ENCODE peak calls at places on chromosomes 1 and 21, in five cellular contexts. One of them, this sample, is unnamed.

GRCh38 chr1:36109041-36109679 is 15.9 kb downstream of the COL8A2 start:
- DNase-seq in fibroblast of mammary gland: peak
- DNase-seq in K562: no peak
- DNase-seq in progenitor cell of endocrine pancreas: no peak
- DNase-seq in brain microvascular endothelial cell: peak
- DNase-seq in this sample: no peak

GRCh38 chr1:229170778-229171505 is 100.0 kb upstream of the RAB4A start:
- DNase-seq in brain microvascular endothelial cell: no peak
- DNase-seq in fibroblast of mammary gland: no peak
- DNase-seq in K562: no peak
- DNase-seq in progenitor cell of endocrine pancreas: no peak
- DNase-seq in this sample: no peak

GRCh38 chr1:92858564-92859399 is 26.9 kb downstream of the RPL5 start:
- DNase-seq in progenitor cell of endocrine pancreas: peak
- DNase-seq in K562: peak
- DNase-seq in brain microvascular endothelial cell: peak
- DNase-seq in fibroblast of mammary gland: peak
- DNase-seq in this sample: peak

GRCh38 chr1:172287207-172287606 is 133.3 kb upstream of the C1orf105 start:
- DNase-seq in fibroblast of mammary gland: peak
- DNase-seq in progenitor cell of endocrine pancreas: no peak
- DNase-seq in brain microvascular endothelial cell: peak
- DNase-seq in K562: no peak
- DNase-seq in this sample: no peak

GRCh38 chr1:84159533-84160240 is 15.6 kb downstream of the PRKACB start:
- DNase-seq in progenitor cell of endocrine pancreas: no peak
- DNase-seq in fibroblast of mammary gland: no peak
- DNase-seq in K562: no peak
- DNase-seq in brain microvascular endothelial cell: no peak
- DNase-seq in this sample: no peak

GRCh38 chr1:40477680-40478057 is 579 bp downstream of the ZFP69 start:
- DNase-seq in K562: peak
- DNase-seq in progenitor cell of endocrine pancreas: no peak
- DNase-seq in fibroblast of mammary gland: peak
- DNase-seq in brain microvascular endothelial cell: peak
- DNase-seq in this sample: no peak

GRCh38 chr21:42010507-42011493 is 640 bp upstream of the ZBTB21 start:
- DNase-seq in progenitor cell of endocrine pancreas: peak
- DNase-seq in brain microvascular endothelial cell: no peak
- DNase-seq in fibroblast of mammary gland: no peak
- DNase-seq in K562: peak
- DNase-seq in this sample: peak

GRCh38 chr1:201568258-201568657 is 29.3 kb downstream of the NAV1 start:
- DNase-seq in fibroblast of mammary gland: no peak
- DNase-seq in brain microvascular endothelial cell: no peak
- DNase-seq in K562: no peak
- DNase-seq in progenitor cell of endocrine pancreas: no peak
- DNase-seq in this sample: no peak

GRCh38 chr1:43147625-43148319 is 24.3 kb downstream of the EBNA1BP2 start:
- DNase-seq in progenitor cell of endocrine pancreas: peak
- DNase-seq in fibroblast of mammary gland: peak
- DNase-seq in brain microvascular endothelial cell: peak
- DNase-seq in K562: peak
- DNase-seq in this sample: peak

GRCh38 chr1:59013276-59013927 is 229.6 kb upstream of the JUN start:
- DNase-seq in fibroblast of mammary gland: peak
- DNase-seq in brain microvascular endothelial cell: peak
- DNase-seq in progenitor cell of endocrine pancreas: no peak
- DNase-seq in K562: no peak
- DNase-seq in this sample: peak

GRCh38 chr21:34020005-34020847 is 53.2 kb upstream of the MRPS6 start:
- DNase-seq in progenitor cell of endocrine pancreas: no peak
- DNase-seq in K562: no peak
- DNase-seq in fibroblast of mammary gland: no peak
- DNase-seq in brain microvascular endothelial cell: no peak
- DNase-seq in this sample: no peak

GRCh38 chr1:9758559-9759121 is 65.1 kb downstream of the CLSTN1 start:
- DNase-seq in K562: no peak
- DNase-seq in fibroblast of mammary gland: no peak
- DNase-seq in brain microvascular endothelial cell: no peak
- DNase-seq in progenitor cell of endocrine pancreas: no peak
- DNase-seq in this sample: no peak

GRCh38 chr1:96234299-96234698 is 487.3 kb upstream of the PTBP2 start:
- DNase-seq in fibroblast of mammary gland: peak
- DNase-seq in K562: no peak
- DNase-seq in brain microvascular endothelial cell: peak
- DNase-seq in progenitor cell of endocrine pancreas: no peak
- DNase-seq in this sample: peak

GRCh38 chr21:25400427-25400826 is 206.9 kb downstream of the MRPL39 start:
- DNase-seq in brain microvascular endothelial cell: no peak
- DNase-seq in fibroblast of mammary gland: peak
- DNase-seq in K562: no peak
- DNase-seq in progenitor cell of endocrine pancreas: no peak
- DNase-seq in this sample: no peak

GRCh38 chr1:45348020-45348419 is 7.8 kb upstream of the MUTYH start:
- DNase-seq in fibroblast of mammary gland: no peak
- DNase-seq in progenitor cell of endocrine pancreas: no peak
- DNase-seq in brain microvascular endothelial cell: no peak
- DNase-seq in K562: no peak
- DNase-seq in this sample: no peak

GRCh38 chr1:205577874-205578658 is 53.7 kb downstream of the ELK4 start:
- DNase-seq in K562: no peak
- DNase-seq in fibroblast of mammary gland: peak
- DNase-seq in brain microvascular endothelial cell: no peak
- DNase-seq in progenitor cell of endocrine pancreas: no peak
- DNase-seq in this sample: no peak

GRCh38 chr1:41576620-41577019 is 92.1 kb upstream of the EDN2 start:
- DNase-seq in K562: no peak
- DNase-seq in fibroblast of mammary gland: peak
- DNase-seq in progenitor cell of endocrine pancreas: no peak
- DNase-seq in brain microvascular endothelial cell: peak
- DNase-seq in this sample: no peak

GRCh38 chr21:42626171-42626570 is 27.2 kb upstream of the PDE9A start:
- DNase-seq in fibroblast of mammary gland: no peak
- DNase-seq in K562: no peak
- DNase-seq in progenitor cell of endocrine pancreas: no peak
- DNase-seq in brain microvascular endothelial cell: no peak
- DNase-seq in this sample: no peak

DNA sequence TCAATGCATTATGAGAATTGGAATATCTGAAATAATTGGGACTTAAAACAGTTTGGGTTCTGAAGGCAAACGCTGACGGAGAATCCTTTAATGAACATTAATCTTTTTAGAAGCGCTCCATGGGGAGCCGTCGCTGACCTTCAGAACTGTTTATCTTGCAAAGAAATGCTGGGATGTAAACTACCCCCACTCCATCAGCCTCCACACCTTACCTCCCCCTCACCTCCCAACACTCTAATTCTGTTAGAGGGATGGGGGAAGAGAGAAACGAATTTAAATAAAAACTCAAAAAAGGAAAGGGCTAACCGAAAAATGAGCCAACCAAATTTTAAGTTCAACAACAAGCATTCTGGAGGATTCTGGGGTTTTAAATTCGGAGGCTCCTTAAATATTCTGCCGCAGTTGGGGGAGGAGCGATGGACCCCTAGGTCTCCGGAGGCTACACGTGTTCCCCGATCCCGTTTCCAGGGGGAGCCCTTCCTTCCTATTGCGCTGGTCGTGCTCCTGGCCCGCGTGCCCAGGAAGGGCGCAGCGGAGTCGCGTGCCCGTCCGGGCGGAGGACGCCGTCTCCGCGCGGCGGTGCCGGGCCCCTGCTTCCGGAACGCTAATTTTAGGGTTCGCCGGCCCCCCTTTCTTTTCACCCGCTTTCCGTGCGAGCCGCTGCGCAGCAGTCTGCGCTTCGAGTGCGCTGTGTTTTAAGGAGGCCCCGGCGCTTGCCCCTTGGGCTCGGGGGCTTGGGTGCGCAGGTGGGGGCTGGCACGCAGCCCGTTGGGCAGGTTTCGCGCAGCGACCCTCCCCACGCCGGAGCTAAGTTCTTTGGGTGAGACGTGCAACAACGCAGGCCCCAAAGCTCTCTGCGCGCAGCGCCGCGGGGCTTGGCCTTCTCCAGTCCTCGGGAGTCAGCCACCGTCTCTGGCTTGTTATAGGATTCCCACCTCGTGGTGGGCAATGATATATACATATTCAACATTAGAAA is 43.8 kb upstream of the DNAJC6 start:
- DNase-seq in progenitor cell of endocrine pancreas: peak
- DNase-seq in brain microvascular endothelial cell: peak
- DNase-seq in fibroblast of mammary gland: peak
- DNase-seq in K562: no peak
- DNase-seq in this sample: peak
- TF ChIP-seq CTCF in progenitor cell of endocrine pancreas: peak
- TF ChIP-seq CTCF in brain microvascular endothelial cell: peak
- TF ChIP-seq CTCF in fibroblast of mammary gland: peak
- TF ChIP-seq CTCF in K562: no peak
- TF ChIP-seq CTCF in this sample: peak

GRCh38 chr1:151135433-151136385 is 10.7 kb downstream of the SEMA6C start:
- DNase-seq in brain microvascular endothelial cell: no peak
- DNase-seq in fibroblast of mammary gland: no peak
- DNase-seq in K562: no peak
- DNase-seq in progenitor cell of endocrine pancreas: no peak
- DNase-seq in this sample: no peak
- TF ChIP-seq CTCF in brain microvascular endothelial cell: peak
- TF ChIP-seq CTCF in fibroblast of mammary gland: no peak
- TF ChIP-seq CTCF in K562: peak
- TF ChIP-seq CTCF in progenitor cell of endocrine pancreas: peak
- TF ChIP-seq CTCF in this sample: no peak

DNA sequence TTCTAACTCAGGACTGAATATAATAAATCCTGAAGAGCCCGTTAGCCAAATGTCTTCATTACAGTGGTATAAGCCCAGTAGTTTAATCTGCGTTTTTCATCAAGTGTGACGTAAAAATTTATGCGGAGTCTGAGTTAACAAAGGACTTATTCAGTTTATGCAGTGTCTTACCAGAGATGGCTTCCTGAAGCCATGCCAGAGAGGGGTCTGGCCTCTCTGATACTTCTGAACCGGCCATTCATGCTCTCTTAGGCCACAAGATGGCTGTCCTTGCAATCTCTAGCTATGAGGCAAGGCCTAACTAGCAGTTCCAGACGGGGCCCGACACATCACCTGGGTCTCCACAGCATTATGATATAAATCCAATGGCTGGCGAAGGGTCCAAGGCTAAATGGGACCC is 101.4 kb downstream of the TEX35 start:
- DNase-seq in brain microvascular endothelial cell: no peak
- DNase-seq in progenitor cell of endocrine pancreas: no peak
- DNase-seq in K562: peak
- DNase-seq in fibroblast of mammary gland: no peak
- DNase-seq in this sample: no peak
- TF ChIP-seq CTCF in brain microvascular endothelial cell: no peak
- TF ChIP-seq CTCF in progenitor cell of endocrine pancreas: no peak
- TF ChIP-seq CTCF in K562: no peak
- TF ChIP-seq CTCF in fibroblast of mammary gland: no peak
- TF ChIP-seq CTCF in this sample: no peak

GRCh38 chr1:203911806-203912205 is 50.4 kb downstream of the SNRPE start:
- DNase-seq in progenitor cell of endocrine pancreas: no peak
- DNase-seq in K562: no peak
- DNase-seq in fibroblast of mammary gland: no peak
- DNase-seq in brain microvascular endothelial cell: no peak
- DNase-seq in this sample: no peak
- TF ChIP-seq CTCF in progenitor cell of endocrine pancreas: no peak
- TF ChIP-seq CTCF in K562: no peak
- TF ChIP-seq CTCF in fibroblast of mammary gland: no peak
- TF ChIP-seq CTCF in brain microvascular endothelial cell: no peak
- TF ChIP-seq CTCF in this sample: no peak

GRCh38 chr1:220012259-220012658 is 34.0 kb downstream of the EPRS1 start:
- DNase-seq in brain microvascular endothelial cell: no peak
- DNase-seq in progenitor cell of endocrine pancreas: no peak
- DNase-seq in K562: no peak
- DNase-seq in fibroblast of mammary gland: peak
- DNase-seq in this sample: peak
- TF ChIP-seq CTCF in brain microvascular endothelial cell: peak
- TF ChIP-seq CTCF in progenitor cell of endocrine pancreas: no peak
- TF ChIP-seq CTCF in K562: no peak
- TF ChIP-seq CTCF in fibroblast of mammary gland: peak
- TF ChIP-seq CTCF in this sample: peak

GRCh38 chr1:211009944-211010343 is 124.0 kb downstream of the KCNH1 start:
- DNase-seq in progenitor cell of endocrine pancreas: no peak
- DNase-seq in K562: peak
- DNase-seq in fibroblast of mammary gland: no peak
- DNase-seq in brain microvascular endothelial cell: no peak
- DNase-seq in this sample: no peak
- TF ChIP-seq CTCF in progenitor cell of endocrine pancreas: no peak
- TF ChIP-seq CTCF in K562: peak
- TF ChIP-seq CTCF in fibroblast of mammary gland: no peak
- TF ChIP-seq CTCF in brain microvascular endothelial cell: no peak
- TF ChIP-seq CTCF in this sample: no peak

GRCh38 chr1:46673749-46674182 is 2.1 kb downstream of the TEX38 start:
- DNase-seq in progenitor cell of endocrine pancreas: no peak
- DNase-seq in brain microvascular endothelial cell: peak
- DNase-seq in K562: peak
- DNase-seq in fibroblast of mammary gland: peak
- DNase-seq in this sample: peak
- TF ChIP-seq CTCF in progenitor cell of endocrine pancreas: no peak
- TF ChIP-seq CTCF in brain microvascular endothelial cell: no peak
- TF ChIP-seq CTCF in K562: no peak
- TF ChIP-seq CTCF in fibroblast of mammary gland: no peak
- TF ChIP-seq CTCF in this sample: no peak

GRCh38 chr1:26083246-26083645 is 15.8 kb upstream of the TRIM63 start:
- DNase-seq in K562: no peak
- DNase-seq in brain microvascular endothelial cell: peak
- DNase-seq in fibroblast of mammary gland: peak
- DNase-seq in progenitor cell of endocrine pancreas: no peak
- DNase-seq in this sample: no peak

GRCh38 chr1:26081267-26082019 is 14.0 kb upstream of the TRIM63 start:
- DNase-seq in fibroblast of mammary gland: no peak
- DNase-seq in brain microvascular endothelial cell: no peak
- DNase-seq in progenitor cell of endocrine pancreas: no peak
- DNase-seq in K562: no peak
- DNase-seq in this sample: no peak

GRCh38 chr1:26082020-26082350 is 14.6 kb upstream of the TRIM63 start:
- DNase-seq in progenitor cell of endocrine pancreas: no peak
- DNase-seq in fibroblast of mammary gland: no peak
- DNase-seq in brain microvascular endothelial cell: no peak
- DNase-seq in K562: peak
- DNase-seq in this sample: no peak

GRCh38 chr1:26084091-26084561 is 16.7 kb upstream of the TRIM63 start:
- DNase-seq in fibroblast of mammary gland: no peak
- DNase-seq in progenitor cell of endocrine pancreas: no peak
- DNase-seq in brain microvascular endothelial cell: no peak
- DNase-seq in K562: no peak
- DNase-seq in this sample: no peak

GRCh38 chr1:26084844-26085243 is 17.4 kb upstream of the TRIM63 start:
- DNase-seq in fibroblast of mammary gland: no peak
- DNase-seq in K562: no peak
- DNase-seq in brain microvascular endothelial cell: no peak
- DNase-seq in progenitor cell of endocrine pancreas: no peak
- DNase-seq in this sample: no peak
- TF ChIP-seq CTCF in fibroblast of mammary gland: no peak
- TF ChIP-seq CTCF in K562: no peak
- TF ChIP-seq CTCF in brain microvascular endothelial cell: no peak
- TF ChIP-seq CTCF in progenitor cell of endocrine pancreas: no peak
- TF ChIP-seq CTCF in this sample: no peak

This sample was measured in cardiac muscle cell.